ENCODE peak calls at places on chromosomes 16 and 17, in seven cellular contexts. J, H, E, V, L, C and D are unnamed samples. For H3K4me1, the result is how much of the 10 kb centered on the place peaks cover.

GRCh38 chr17:51852603-51853002 is 305.9 kb downstream of the CA10 start:
- DNase-seq in J (no peak), H (no peak), E (no peak), V (no peak), L (no peak), C (no peak), D (no peak)

GRCh38 chr17:41308918-41309359 is at the start of gene KRTAP16-1:
- DNase-seq in J (no peak), H (peak), E (no peak), V (no peak), L (peak), C (no peak), D (no peak)

GRCh38 chr17:59669411-59669810 is 37.8 kb downstream of the PTRH2 start:
- DNase-seq in J (no peak), H (no peak), E (no peak), V (no peak), L (no peak), C (no peak), D (no peak)

GRCh38 chr16:23979982-23980381 is 144.2 kb downstream of the PRKCB start:
- DNase-seq in J (no peak), H (no peak), E (no peak), V (no peak), L (no peak), C (no peak), D (no peak)

GRCh38 chr17:40035162-40035559 is 19.0 kb downstream of the MED24 start:
- DNase-seq in J (no peak), H (no peak), E (no peak), V (no peak), L (no peak), C (no peak), D (no peak)

GRCh38 chr17:68375566-68375965 is 81.7 kb downstream of the WIPI1 start:
- DNase-seq in J (no peak), H (no peak), E (no peak), V (no peak), L (no peak), C (no peak), D (no peak)

GRCh38 chr17:71163121-71163812 is 957.6 kb upstream of the SOX9 start:
- DNase-seq in J (no peak), H (no peak), E (no peak), V (no peak), L (no peak), C (no peak), D (no peak)

GRCh38 chr17:55845385-55845784 is 94.5 kb downstream of the PCTP start:
- DNase-seq in J (no peak), H (no peak), E (peak), V (peak), L (peak), C (peak), D (peak)

GRCh38 chr17:36777118-36777517 is 160.2 kb upstream of the LHX1 start:
- DNase-seq in J (no peak), H (no peak), E (no peak), V (no peak), L (no peak), C (no peak), D (no peak)

GRCh38 chr17:82931696-82932060 is 91.9 kb upstream of the ZNF750 start:
- DNase-seq in J (peak), H (no peak), E (peak), V (peak), L (no peak), C (peak), D (peak)

GRCh38 chr17:57976594-57976993 is 11.5 kb downstream of the VEZF1 start:
- DNase-seq in J (no peak), H (no peak), E (no peak), V (no peak), L (no peak), C (no peak), D (no peak)

DNA sequence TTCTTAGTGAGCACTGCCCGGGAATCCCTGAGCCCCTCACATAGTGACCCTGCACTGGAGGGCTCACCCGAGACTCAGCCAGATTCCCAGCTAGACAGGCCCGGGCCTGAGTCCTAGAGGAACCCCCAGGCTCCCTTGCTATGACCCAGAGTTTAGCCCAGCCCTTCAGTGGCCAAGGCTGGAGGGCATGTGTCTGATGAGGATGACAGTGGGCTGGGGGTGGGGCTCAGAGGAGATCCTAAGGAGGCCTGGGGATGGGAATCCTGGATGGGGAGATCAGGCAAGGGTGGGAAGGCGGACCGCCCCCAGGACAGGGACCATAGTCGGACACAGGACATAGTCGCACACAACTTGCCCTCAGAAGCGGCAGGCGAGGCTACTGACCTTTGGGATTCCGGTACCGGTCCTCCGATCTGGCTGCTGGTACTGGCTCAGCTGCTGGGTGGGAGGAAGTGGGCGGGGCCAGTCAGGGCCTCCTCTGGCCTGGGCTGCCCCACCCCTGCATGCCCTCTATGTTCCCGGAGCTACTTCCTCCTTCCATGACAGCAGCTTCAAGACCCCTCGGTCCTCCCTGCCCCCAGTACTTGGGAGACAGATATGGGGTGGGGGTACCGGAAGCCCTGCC is 1.1 kb downstream of the CD79B start:
- DNase-seq in J (no peak), H (peak), E (peak), V (no peak), L (peak), C (no peak), D (peak)
- H3K4me1 ChIP-seq in J (under half), H (under half), E (under half), V (under half), L (under half), C (under half), D (under half)

GRCh38 chr16:46903255-46903905 is 19.2 kb downstream of the GPT2 start:
- DNase-seq in J (no peak), H (no peak), E (no peak), V (no peak), L (no peak), C (no peak), D (no peak)

GRCh38 chr16:46899443-46900143 is 15.4 kb downstream of the GPT2 start:
- DNase-seq in J (no peak), H (no peak), E (no peak), V (no peak), L (no peak), C (no peak), D (no peak)

GRCh38 chr16:46900464-46901235 is 16.5 kb downstream of the GPT2 start:
- DNase-seq in J (peak), H (no peak), E (no peak), V (no peak), L (no peak), C (no peak), D (no peak)

GRCh38 chr16:46904471-46904870 is 20.3 kb downstream of the GPT2 start:
- DNase-seq in J (no peak), H (no peak), E (no peak), V (no peak), L (no peak), C (no peak), D (no peak)

DNA sequence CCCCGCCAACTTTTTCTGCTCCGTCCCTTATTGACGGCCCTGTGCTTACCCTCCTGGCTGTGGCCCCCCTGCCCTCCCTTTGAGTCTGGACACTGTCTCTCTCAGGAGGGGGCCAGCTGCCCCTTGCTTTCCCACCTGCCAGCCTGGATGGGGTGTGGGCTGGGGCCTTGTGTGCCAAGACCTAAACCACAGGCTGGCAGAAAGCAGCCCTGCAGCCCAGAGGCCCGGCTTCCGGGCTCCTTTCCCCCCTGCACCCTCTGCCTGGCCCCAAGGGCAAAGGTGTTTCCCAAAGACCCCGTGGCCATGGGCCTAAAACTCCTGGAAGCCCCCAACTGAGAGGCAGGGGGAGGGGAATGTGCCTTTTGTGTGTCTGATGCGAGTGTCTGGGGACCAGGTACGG is 17.5 kb downstream of the GPT2 start:
- DNase-seq in J (no peak), H (no peak), E (no peak), V (no peak), L (no peak), C (no peak), D (no peak)
- H3K4me3 ChIP-seq in J (no peak), H (no peak), E (no peak), V (no peak), L (no peak), C (no peak), D (no peak)

DNA sequence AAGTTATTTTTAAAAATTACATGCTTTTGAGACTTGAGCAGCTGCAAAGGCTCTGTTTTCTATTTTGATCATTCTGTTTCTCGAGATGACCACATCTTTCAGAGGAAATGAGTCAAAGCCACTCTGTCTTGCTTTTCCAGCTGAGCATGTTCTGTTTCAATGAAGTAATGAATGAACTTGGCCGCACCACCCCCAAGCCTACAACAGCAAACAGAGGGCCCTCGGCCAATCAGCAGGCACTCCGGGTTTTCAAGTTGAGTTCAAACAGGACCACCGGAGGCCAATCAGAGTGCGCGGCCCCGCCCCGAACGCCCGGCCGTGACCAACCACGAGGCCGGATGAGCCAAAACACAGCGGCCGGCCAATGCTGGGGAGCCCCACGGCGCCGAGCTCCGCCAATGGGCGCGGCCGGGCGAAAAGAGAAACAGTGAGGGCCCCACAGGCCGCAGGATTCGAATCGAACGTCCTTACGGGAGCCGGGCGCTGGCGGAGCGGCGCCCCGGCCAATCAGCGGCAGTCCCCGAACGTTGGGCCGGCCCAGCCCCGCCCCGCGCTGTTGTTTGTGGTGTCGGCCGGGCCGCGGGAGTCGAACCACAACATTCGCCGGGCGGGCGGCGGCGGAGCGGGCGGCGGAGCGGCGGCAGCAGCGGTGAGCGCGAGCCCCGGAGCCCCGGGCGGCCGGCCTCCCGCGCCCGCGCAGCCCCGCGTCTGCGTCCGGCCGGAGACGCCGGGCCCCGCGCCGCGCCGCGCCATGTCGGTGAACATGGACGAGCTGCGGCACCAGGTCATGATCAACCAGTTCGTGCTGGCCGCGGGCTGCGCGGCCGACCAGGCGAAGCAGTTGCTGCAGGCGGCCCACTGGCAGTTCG is at the start of gene UBALD2:
- DNase-seq in J (peak), H (peak), E (peak), V (peak), L (peak), C (peak), D (peak)
- H3K4me1 ChIP-seq in J (under half), H (half or more), E (half or more), V (under half), L (half or more), C (half or more), D (under half)

GRCh38 chr17:49437696-49438438 is 23.2 kb upstream of the PHB1 start:
- DNase-seq in J (peak), H (no peak), E (no peak), V (no peak), L (no peak), C (no peak), D (no peak)
- H3K4me3 ChIP-seq in J (no peak), H (no peak), E (no peak), V (no peak), L (no peak), C (no peak), D (no peak)

GRCh38 chr16:4172070-4172469 is 55.8 kb upstream of the ADCY9 start:
- DNase-seq in J (no peak), H (no peak), E (no peak), V (no peak), L (no peak), C (no peak), D (no peak)
- H3K4me1 ChIP-seq in J (under half), H (under half), E (under half), V (under half), L (under half), C (under half), D (under half)

DNA sequence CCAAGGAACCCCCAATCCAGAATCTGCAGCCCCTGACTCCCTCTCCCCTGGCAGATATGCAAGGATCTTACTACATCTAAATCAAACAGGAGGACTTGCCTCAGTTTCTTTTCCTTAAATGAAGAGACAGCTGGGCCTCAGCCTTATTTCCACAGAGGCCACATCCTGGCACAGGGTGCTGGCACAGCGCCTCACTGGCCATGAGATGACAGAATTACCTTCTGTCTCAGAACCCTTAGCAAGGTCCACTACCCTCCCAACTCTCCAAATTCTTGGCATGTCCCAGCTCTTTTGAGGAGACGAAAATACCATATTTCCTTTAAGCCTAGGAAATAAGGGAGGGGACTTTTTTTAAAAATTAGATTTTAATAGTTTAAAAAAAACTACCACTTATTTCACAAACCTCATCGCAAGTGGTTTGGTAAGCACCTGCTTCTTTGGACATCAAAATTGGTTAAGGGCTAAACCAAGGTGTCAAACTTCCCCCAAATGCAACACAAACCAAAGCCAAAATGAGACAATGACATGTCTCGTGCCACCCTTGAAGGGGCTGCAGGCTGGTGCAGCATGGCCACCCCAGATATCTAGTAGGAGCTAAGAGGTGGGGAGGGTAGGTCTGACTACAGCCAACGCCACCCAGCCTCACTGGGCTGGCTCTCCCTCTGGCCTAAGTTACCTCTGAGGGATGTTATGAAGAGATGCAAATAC is 25.3 kb downstream of the FAM117A start:
- DNase-seq in J (no peak), H (no peak), E (no peak), V (no peak), L (peak), C (peak), D (no peak)
- H3K4me3 ChIP-seq in J (no peak), H (no peak), E (no peak), V (no peak), L (peak), C (no peak), D (no peak)

GRCh38 chr17:18860161-18860972 is 2.4 kb downstream of the PRPSAP2 start:
- DNase-seq in J (no peak), H (no peak), E (no peak), V (no peak), L (no peak), C (no peak), D (no peak)

GRCh38 chr17:18858567-18859245 is 775 bp downstream of the PRPSAP2 start:
- DNase-seq in J (no peak), H (no peak), E (no peak), V (no peak), L (no peak), C (no peak), D (no peak)

GRCh38 chr17:18855831-18856624 is 1.9 kb upstream of the PRPSAP2 start:
- DNase-seq in J (peak), H (peak), E (peak), V (peak), L (peak), C (peak), D (peak)

GRCh38 chr17:18859256-18859655 is 1.3 kb downstream of the PRPSAP2 start:
- DNase-seq in J (no peak), H (no peak), E (no peak), V (no peak), L (no peak), C (no peak), D (no peak)

DNA sequence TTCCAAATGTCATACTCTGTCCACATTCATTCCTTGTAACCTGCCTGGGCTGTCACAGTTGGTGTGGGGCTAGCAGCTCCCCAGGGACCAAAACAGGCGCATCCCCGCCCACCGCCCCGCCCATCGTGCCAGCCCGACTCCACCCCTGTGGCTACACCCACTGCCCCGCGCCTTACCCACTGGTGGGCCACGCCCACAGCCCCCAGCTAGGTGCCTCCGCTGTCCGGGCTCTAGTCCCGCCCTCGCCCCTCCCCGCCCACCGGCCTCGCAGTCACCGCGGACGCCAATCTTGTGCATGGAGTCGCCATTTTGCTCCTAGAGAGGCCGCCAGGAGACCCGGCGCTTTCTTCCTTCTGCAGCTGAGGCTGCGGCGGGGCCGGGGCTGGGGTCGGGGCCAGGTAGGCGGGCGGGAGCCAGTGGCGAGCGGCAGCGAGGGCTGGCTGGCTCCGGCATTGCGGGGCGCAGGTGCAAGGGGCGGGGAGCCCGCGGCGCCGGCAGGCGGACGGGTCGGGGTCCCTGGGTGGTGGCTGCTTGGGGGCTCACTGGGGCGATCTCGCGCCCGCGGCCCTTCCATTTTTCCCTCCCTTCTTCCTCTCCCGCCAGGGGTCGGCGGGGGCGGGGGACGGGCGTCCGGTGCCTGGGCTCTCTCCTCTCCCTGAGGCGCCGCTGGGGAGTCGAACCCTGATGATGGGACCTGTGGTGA is at the start of gene PRPSAP2:
- DNase-seq in J (peak), H (peak), E (peak), V (peak), L (peak), C (peak), D (peak)
- H3K4me1 ChIP-seq in J (under half), H (under half), E (under half), V (under half), L (under half), C (under half), D (under half)

DNA sequence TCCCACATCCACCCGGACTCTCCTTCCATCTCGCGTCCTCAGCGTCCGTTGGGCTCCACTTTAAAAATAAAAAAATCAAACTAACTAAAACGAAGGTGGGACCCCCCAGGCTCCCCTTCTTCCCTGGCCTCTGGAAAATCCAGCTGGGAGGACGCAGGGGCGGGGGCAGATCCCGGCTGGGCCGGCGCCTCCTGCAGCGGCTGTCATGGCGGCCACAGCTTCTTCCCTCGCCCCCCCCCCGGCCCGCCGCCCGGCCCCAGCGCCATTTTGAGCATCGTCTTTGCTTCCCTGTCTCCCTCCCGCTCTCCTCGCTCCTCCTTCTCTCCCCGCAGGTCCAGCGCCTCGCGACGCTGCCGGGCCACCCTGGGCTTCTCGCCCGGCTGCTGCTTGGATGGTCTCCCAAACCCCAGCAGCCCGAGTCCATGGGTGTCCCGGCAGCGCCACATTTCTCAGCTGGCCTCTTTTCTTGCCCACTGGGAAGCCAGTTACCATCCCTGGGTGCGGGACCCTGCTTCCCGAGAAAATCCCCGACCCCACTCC is 3.3 kb downstream of the HOXB2 start:
- DNase-seq in J (peak), H (no peak), E (peak), V (no peak), L (no peak), C (no peak), D (peak)
- H3K4me3 ChIP-seq in J (peak), H (peak), E (peak), V (peak), L (peak), C (peak), D (peak)

DNA sequence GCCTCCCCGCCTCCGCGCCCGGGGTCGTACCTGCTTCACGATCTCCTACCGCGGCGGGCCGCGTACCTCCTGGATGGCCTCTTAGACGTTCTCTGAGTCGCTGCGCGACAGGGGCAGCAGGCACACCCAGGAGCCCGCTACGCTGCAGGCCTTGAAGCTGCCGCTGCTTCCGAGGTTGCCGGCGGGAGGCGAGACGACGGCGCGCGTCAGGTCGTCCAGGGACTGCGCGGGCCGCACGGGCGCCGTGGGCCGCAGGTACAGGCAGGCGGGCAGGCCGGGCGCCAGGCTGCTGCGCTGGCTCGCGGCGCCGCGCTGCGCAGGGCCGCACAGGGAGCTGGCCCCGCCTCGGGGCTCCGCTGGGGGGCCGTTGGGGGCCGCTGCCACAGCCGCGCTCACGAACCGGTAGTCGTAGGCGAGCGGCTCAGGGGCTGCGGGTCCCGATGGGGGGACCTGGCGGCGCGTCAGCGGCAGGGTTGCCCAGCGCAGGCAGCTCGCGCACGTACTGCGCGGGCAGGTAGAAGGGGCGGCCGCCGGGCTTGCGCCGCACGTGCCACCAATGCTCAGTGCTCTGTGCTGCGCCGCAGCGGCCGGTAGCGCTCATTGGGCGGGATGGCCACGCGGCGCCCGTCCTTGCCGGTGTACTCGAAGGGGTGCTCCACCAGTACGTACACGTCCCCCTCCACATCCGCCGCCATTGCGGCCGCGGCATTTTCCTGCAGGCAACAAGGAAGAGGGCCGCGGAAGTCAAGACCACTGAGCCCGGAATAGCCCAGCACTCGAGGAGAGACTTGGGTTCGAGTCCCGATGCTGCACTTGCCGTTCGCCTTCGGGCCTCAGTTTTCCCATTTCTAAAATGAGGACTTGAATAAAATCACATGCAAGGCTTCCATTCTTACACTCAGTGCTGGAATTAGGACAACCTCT is 116.5 kb upstream of the SMURF2 start:
- DNase-seq in J (no peak), H (peak), E (no peak), V (peak), L (peak), C (no peak), D (peak)
- H3K4me1 ChIP-seq in J (under half), H (under half), E (half or more), V (under half), L (under half), C (under half), D (half or more)